ENCODE peak calls at places on chromosomes 11 and 22, in four cellular contexts. H, Z, U and J are unnamed samples.

GRCh38 chr11:11467278-11467677 is 114.2 kb upstream of the CSNK2A3 start:
- DNase-seq in H (no peak), Z (no peak), U (peak), J (no peak)

GRCh38 chr22:25780673-25781072 is 38.7 kb downstream of the MYO18B start:
- DNase-seq in H (no peak), Z (no peak), U (peak), J (no peak)

GRCh38 chr11:77457340-77457739 is 16.6 kb downstream of the PAK1 start:
- DNase-seq in H (no peak), Z (no peak), U (no peak), J (no peak)

GRCh38 chr11:134579709-134580634 is 167.9 kb upstream of the B3GAT1 start:
- DNase-seq in H (no peak), Z (no peak), U (peak), J (no peak)

GRCh38 chr11:118212781-118213565 is 11.8 kb downstream of the JAML start:
- DNase-seq in H (no peak), Z (no peak), U (no peak), J (no peak)

GRCh38 chr22:23243006-23243573 is 62.8 kb downstream of the BCR start:
- DNase-seq in H (no peak), Z (no peak), U (no peak), J (no peak)

GRCh38 chr22:44395116-44396005 is 82.6 kb upstream of the SHISAL1 start:
- DNase-seq in H (no peak), Z (no peak), U (no peak), J (no peak)

GRCh38 chr11:18699848-18700261 is 1.3 kb downstream of the TMEM86A start:
- DNase-seq in H (no peak), Z (no peak), U (no peak), J (no peak)

GRCh38 chr11:114095899-114096298 is 36.4 kb downstream of the ZBTB16 start:
- DNase-seq in H (no peak), Z (no peak), U (no peak), J (no peak)

GRCh38 chr11:6812391-6813005 is 13.0 kb upstream of the OR6A2 start:
- DNase-seq in H (peak), Z (peak), U (peak), J (peak)

GRCh38 chr22:35475545-35475944 is 65.1 kb upstream of the RASD2 start:
- DNase-seq in H (no peak), Z (no peak), U (no peak), J (no peak)

GRCh38 chr11:64970731-64971151 is 1.2 kb downstream of the MAJIN start:
- DNase-seq in H (no peak), Z (peak), U (no peak), J (no peak)

GRCh38 chr22:23536821-23537345 is 43.2 kb downstream of the IGLL1 start:
- DNase-seq in H (no peak), Z (no peak), U (no peak), J (no peak)